ENCODE peak calls at places on chromosomes 7 and 10, in nine cellular contexts. T is small intestine; A is body of pancreas; O is stimulated activated CD8-positive, alpha-beta memory T cell treated with anti-CD3 and anti-CD28 coated beads, Interleukin-12 subunit alpha, Interleukin-12 subunit beta, amount 100 ng/mL, for 4 hours; S is glutamatergic neuron; U is psoas muscle; Q is mucosa of descending colon; M is fibroblast of the conjunctiva; X is HS-5. G is an unnamed sample.

GRCh38 chr7:17492437-17492836 is 194.0 kb downstream of the AHR start:
- DNase-seq in T (no peak), A (no peak), O (no peak), S (no peak), U (no peak), Q (no peak), M (no peak), X (no peak), G (no peak)

GRCh38 chr7:29189743-29190201 is 4.8 kb upstream of the CHN2 start:
- DNase-seq in T (peak), A (peak), O (peak), S (peak), U (peak), Q (peak), M (peak), X (no peak), G (peak)

GRCh38 chr7:111049971-111050680 is 40.8 kb upstream of the LRRN3 start:
- DNase-seq in T (no peak), A (no peak), O (no peak), S (no peak), U (no peak), Q (no peak), M (no peak), X (no peak), G (no peak)

GRCh38 chr7:89517815-89518214 is 636.5 kb upstream of the STEAP1 start:
- DNase-seq in T (no peak), A (no peak), O (no peak), S (no peak), U (no peak), Q (no peak), M (no peak), X (no peak), G (no peak)

GRCh38 chr7:6200971-6201370 is 71.5 kb downstream of the CYTH3 start:
- DNase-seq in T (no peak), A (no peak), O (no peak), S (no peak), U (no peak), Q (no peak), M (no peak), X (no peak), G (no peak)

GRCh38 chr7:109136893-109137292 is 567.2 kb downstream of the DNAJB9 start:
- DNase-seq in T (no peak), A (no peak), O (no peak), S (no peak), U (no peak), Q (no peak), M (no peak), X (no peak), G (no peak)

GRCh38 chr10:35007858-35008301 is 82.3 kb downstream of the CUL2 start:
- DNase-seq in T (no peak), A (no peak), O (no peak), S (no peak), U (no peak), Q (no peak), M (no peak), X (no peak), G (no peak)

GRCh38 chr7:155995183-155995612 is 182.9 kb upstream of the SHH start:
- DNase-seq in T (no peak), A (no peak), O (no peak), S (no peak), U (no peak), Q (no peak), M (no peak), X (no peak), G (no peak)

GRCh38 chr7:139854803-139855497 is 25.9 kb downstream of the TBXAS1 start:
- DNase-seq in T (no peak), A (no peak), O (no peak), S (no peak), U (no peak), Q (no peak), M (no peak), X (no peak), G (peak)

GRCh38 chr10:74035324-74035723 is 37.4 kb downstream of the VCL start:
- DNase-seq in T (no peak), A (no peak), O (no peak), S (no peak), U (no peak), Q (no peak), M (no peak), X (no peak), G (no peak)

GRCh38 chr7:42095791-42096190 is 141.2 kb downstream of the GLI3 start:
- DNase-seq in T (no peak), A (no peak), O (no peak), S (no peak), U (no peak), Q (no peak), M (no peak), X (no peak), G (no peak)

GRCh38 chr10:33706746-33707145 is 372.3 kb upstream of the NRP1 start:
- DNase-seq in T (no peak), A (no peak), O (no peak), S (no peak), U (no peak), Q (no peak), M (peak), X (no peak), G (no peak)

GRCh38 chr7:68246189-68246633 is 1249.6 kb downstream of the TYW1 start:
- DNase-seq in T (peak), A (no peak), O (no peak), S (no peak), U (no peak), Q (no peak), M (no peak), X (no peak), G (no peak)

GRCh38 chr7:67105382-67105781 is 108.7 kb downstream of the TYW1 start:
- DNase-seq in T (peak), A (no peak), O (no peak), S (no peak), U (no peak), Q (no peak), M (no peak), X (no peak), G (no peak)

GRCh38 chr10:70477661-70478162 is 855 bp upstream of the PALD1 start:
- DNase-seq in T (peak), A (peak), O (peak), S (no peak), U (peak), Q (no peak), M (no peak), X (no peak), G (no peak)

GRCh38 chr10:17504547-17505245 is 50.3 kb upstream of the ST8SIA6 start:
- DNase-seq in T (no peak), A (no peak), O (no peak), S (no peak), U (no peak), Q (no peak), M (no peak), X (peak), G (no peak)

GRCh38 chr10:42690449-42691360 is 52.3 kb upstream of the ZNF33B start:
- DNase-seq in T (no peak), A (peak), O (no peak), S (no peak), U (no peak), Q (no peak), M (no peak), X (no peak), G (no peak)

GRCh38 chr10:69815099-69815498 is 13.4 kb downstream of the COL13A1 start:
- DNase-seq in T (no peak), A (no peak), O (no peak), S (no peak), U (no peak), Q (no peak), M (no peak), X (no peak), G (no peak)

GRCh38 chr10:43105793-43106158 is 28.9 kb downstream of the RET start:
- DNase-seq in T (no peak), A (no peak), O (no peak), S (no peak), U (no peak), Q (no peak), M (no peak), X (no peak), G (no peak)

GRCh38 chr7:115410972-115411686 is 489.2 kb downstream of the MDFIC start:
- DNase-seq in T (no peak), A (no peak), O (no peak), S (no peak), U (no peak), Q (no peak), M (no peak), X (no peak), G (no peak)

GRCh38 chr7:47941136-47941844 is 7.0 kb downstream of the PKD1L1 start:
- DNase-seq in T (peak), A (no peak), O (no peak), S (no peak), U (no peak), Q (no peak), M (peak), X (peak), G (no peak)